ENCODE peak calls at places on chromosomes 1 and 21, in five cellular contexts. X is NCI-H226; E is AG04450; T is tibial artery; A is stimulated activated CD8-positive, alpha-beta memory T cell treated with anti-CD3 and anti-CD28 coated beads, Interleukin-12 subunit alpha, Interleukin-12 subunit beta, amount 100 ng/mL, for 4 hours. L is an unnamed sample.

GRCh38 chr1:179025125-179025974 is at the start of gene FAM20B:
- DNase-seq in X (peak), E (peak), T (peak), A (peak), L (peak)

GRCh38 chr1:218867941-218868656 is 305.6 kb upstream of the LYPLAL1 start:
- DNase-seq in X (no peak), E (no peak), T (no peak), A (no peak), L (no peak)

GRCh38 chr1:63643926-63644325 is 50.7 kb downstream of the PGM1 start:
- DNase-seq in X (no peak), E (no peak), T (no peak), A (no peak), L (no peak)

GRCh38 chr1:185956881-185957280 is 222.7 kb downstream of the HMCN1 start:
- DNase-seq in X (no peak), E (no peak), T (no peak), A (no peak), L (no peak)

GRCh38 chr21:28738882-28739281 is 253.8 kb downstream of the LTN1 start:
- DNase-seq in X (no peak), E (no peak), T (no peak), A (no peak), L (no peak)

GRCh38 chr1:231871878-231872277 is 245.3 kb downstream of the DISC1 start:
- DNase-seq in X (no peak), E (no peak), T (no peak), A (no peak), L (no peak)

GRCh38 chr1:107559881-107560280 is 405.1 kb downstream of the VAV3 start:
- DNase-seq in X (peak), E (no peak), T (no peak), A (no peak), L (peak)

GRCh38 chr1:43053040-43053439 is 94.4 kb upstream of the SLC2A1 start:
- DNase-seq in X (peak), E (no peak), T (no peak), A (no peak), L (no peak)

GRCh38 chr1:150970818-150971582 is 3.6 kb downstream of the CERS2 start:
- DNase-seq in X (no peak), E (peak), T (peak), A (no peak), L (no peak)

GRCh38 chr1:47424336-47424982 is 8.4 kb downstream of the FOXE3 start:
- DNase-seq in X (peak), E (no peak), T (no peak), A (no peak), L (no peak)

GRCh38 chr1:173164686-173165085 is 42.4 kb downstream of the TNFSF4 start:
- DNase-seq in X (no peak), E (no peak), T (no peak), A (no peak), L (peak)

GRCh38 chr1:97930472-97930871 is 9.6 kb upstream of the DPYD start:
- DNase-seq in X (no peak), E (no peak), T (no peak), A (no peak), L (no peak)

GRCh38 chr1:185408675-185409270 is 91.7 kb upstream of the IVNS1ABP start:
- DNase-seq in X (no peak), E (no peak), T (no peak), A (no peak), L (no peak)

GRCh38 chr1:109495738-109496137 is 1.8 kb downstream of the CYB561D1 start:
- DNase-seq in X (no peak), E (no peak), T (no peak), A (no peak), L (no peak)

GRCh38 chr1:209583408-209583807 is at the start of gene CAMK1G:
- DNase-seq in X (no peak), E (peak), T (no peak), A (no peak), L (peak)

GRCh38 chr1:58917436-58917835 is 133.6 kb upstream of the JUN start:
- DNase-seq in X (no peak), E (no peak), T (no peak), A (no peak), L (no peak)

GRCh38 chr1:228340686-228341449 is 65.8 kb downstream of the TRIM11 start:
- DNase-seq in X (no peak), E (no peak), T (peak), A (no peak), L (no peak)

GRCh38 chr1:189405419-189405818 is 1072.2 kb downstream of the BRINP3 start:
- DNase-seq in X (no peak), E (no peak), T (no peak), A (no peak), L (no peak)

GRCh38 chr1:26909951-26910342 is 3.8 kb downstream of the NR0B2 start:
- DNase-seq in X (no peak), E (no peak), T (no peak), A (no peak), L (no peak)

GRCh38 chr1:43522776-43523480 is 7.8 kb upstream of the PTPRF start:
- DNase-seq in X (peak), E (peak), T (peak), A (no peak), L (peak)

GRCh38 chr1:151975311-151976014 is 18.2 kb downstream of the S100A10 start:
- DNase-seq in X (no peak), E (no peak), T (no peak), A (no peak), L (no peak)

L was measured in kidney epithelial cell.